ENCODE peak calls at places on chromosomes 4 and X, in six cellular contexts. A is keratinocyte, X is uterus, V is ovary, N is thoracic aorta, L is left lung. Y is an unnamed sample. For H3K27me3, the result is how much of the 10 kb centered on the place peaks cover.

GRCh38 chr4:170193496-170193895 is 103.7 kb upstream of the AADAT start:
- DNase-seq in A (peak), L (no peak), V (no peak), N (no peak), X (no peak), Y (no peak)

GRCh38 chr4:89528525-89529133 is 221.0 kb upstream of the GPRIN3 start:
- DNase-seq in L (no peak), A (no peak), N (no peak), X (no peak), V (no peak), Y (no peak)

GRCh38 chrX:4622768-4623167 is 909.3 kb upstream of the PRKX start:
- DNase-seq in V (no peak), X (no peak), N (no peak), A (no peak), L (no peak), Y (no peak)

GRCh38 chrX:109911046-109911445 is 91.9 kb upstream of the TMEM164 start:
- DNase-seq in A (no peak), X (no peak), N (no peak), L (no peak), V (no peak), Y (no peak)

GRCh38 chr4:182644326-182645050 is 272.7 kb downstream of the DCTD start:
- DNase-seq in N (no peak), V (no peak), A (no peak), X (no peak), L (no peak), Y (no peak)

GRCh38 chr4:187460016-187460415 is 535.6 kb upstream of the ZFP42 start:
- DNase-seq in X (no peak), A (no peak), L (no peak), N (no peak), V (no peak), Y (no peak)

GRCh38 chrX:107449490-107450175 is at the start of gene FRMPD3:
- DNase-seq in L (no peak), V (no peak), X (no peak), N (no peak), A (no peak), Y (no peak)

GRCh38 chr4:111883557-111883999 is 261.7 kb upstream of the FAM241A start:
- DNase-seq in A (no peak), X (no peak), L (no peak), N (no peak), V (no peak), Y (no peak)

GRCh38 chrX:138723301-138723700 is 11.8 kb upstream of the FGF13 start:
- DNase-seq in X (no peak), L (no peak), A (no peak), N (no peak), V (no peak), Y (no peak)

GRCh38 chrX:40418413-40419195 is 162.2 kb upstream of the ATP6AP2 start:
- DNase-seq in N (no peak), A (no peak), V (no peak), X (no peak), L (no peak), Y (no peak)

GRCh38 chr4:140103676-140104075 is 50.3 kb downstream of the MAML3 start:
- DNase-seq in X (no peak), L (no peak), V (no peak), N (no peak), A (no peak), Y (peak)

GRCh38 chr4:123547167-123547817 is 150.7 kb downstream of the SPRY1 start:
- DNase-seq in X (no peak), A (no peak), N (no peak), L (peak), V (no peak), Y (no peak)

GRCh38 chrX:104913348-104913747 is 307.1 kb downstream of the TEX13A start:
- DNase-seq in X (no peak), V (no peak), A (no peak), N (no peak), L (no peak), Y (no peak)

GRCh38 chrX:131792356-131792749 is 230.7 kb upstream of the STK26 start:
- DNase-seq in N (no peak), A (peak), V (peak), L (peak), X (peak), Y (peak)

GRCh38 chr4:146335763-146336412 is 121.5 kb downstream of the REELD1 start:
- DNase-seq in L (no peak), A (no peak), X (no peak), N (no peak), V (no peak), Y (no peak)

GRCh38 chrX:49186125-49187027 is at the start of gene PRICKLE3:
- DNase-seq in A (no peak), V (peak), N (no peak), L (peak), X (peak), Y (peak)

GRCh38 chr4:123749408-123749807 is 352.8 kb downstream of the SPRY1 start:
- DNase-seq in X (no peak), A (no peak), N (no peak), V (no peak), L (no peak), Y (peak)

GRCh38 chr4:151166662-151167061 is 67.2 kb downstream of the RPS3A start:
- DNase-seq in X (no peak), A (no peak), V (no peak), L (no peak), N (no peak), Y (no peak)

GRCh38 chrX:44010626-44011025 is 37.4 kb upstream of the NDP start:
- DNase-seq in A (no peak), X (no peak), L (no peak), N (no peak), V (no peak), Y (no peak)

GRCh38 chr4:14308229-14308651 is 680.7 kb upstream of the BOD1L1 start:
- DNase-seq in V (no peak), A (peak), N (no peak), X (no peak), L (no peak), Y (peak)

GRCh38 chrX:129403974-129404669 is 119.2 kb downstream of the SMARCA1 start:
- DNase-seq in A (no peak), L (no peak), N (no peak), V (no peak), X (no peak), Y (no peak)

GRCh38 chr4:82850684-82851083 is 40.3 kb downstream of the SEC31A start:
- DNase-seq in L (no peak), V (no peak), N (no peak), A (no peak), X (no peak), Y (no peak)

GRCh38 chr4:82852751-82853053 is 38.3 kb downstream of the SEC31A start:
- DNase-seq in N (no peak), L (no peak), A (no peak), X (no peak), V (no peak), Y (no peak)

GRCh38 chr4:82851318-82851717 is 39.6 kb downstream of the SEC31A start:
- DNase-seq in V (no peak), A (no peak), N (no peak), L (no peak), X (no peak), Y (no peak)

GRCh38 chr4:82848706-82849105 is 42.2 kb downstream of the SEC31A start:
- DNase-seq in X (no peak), A (peak), N (no peak), V (no peak), L (no peak), Y (no peak)

DNA sequence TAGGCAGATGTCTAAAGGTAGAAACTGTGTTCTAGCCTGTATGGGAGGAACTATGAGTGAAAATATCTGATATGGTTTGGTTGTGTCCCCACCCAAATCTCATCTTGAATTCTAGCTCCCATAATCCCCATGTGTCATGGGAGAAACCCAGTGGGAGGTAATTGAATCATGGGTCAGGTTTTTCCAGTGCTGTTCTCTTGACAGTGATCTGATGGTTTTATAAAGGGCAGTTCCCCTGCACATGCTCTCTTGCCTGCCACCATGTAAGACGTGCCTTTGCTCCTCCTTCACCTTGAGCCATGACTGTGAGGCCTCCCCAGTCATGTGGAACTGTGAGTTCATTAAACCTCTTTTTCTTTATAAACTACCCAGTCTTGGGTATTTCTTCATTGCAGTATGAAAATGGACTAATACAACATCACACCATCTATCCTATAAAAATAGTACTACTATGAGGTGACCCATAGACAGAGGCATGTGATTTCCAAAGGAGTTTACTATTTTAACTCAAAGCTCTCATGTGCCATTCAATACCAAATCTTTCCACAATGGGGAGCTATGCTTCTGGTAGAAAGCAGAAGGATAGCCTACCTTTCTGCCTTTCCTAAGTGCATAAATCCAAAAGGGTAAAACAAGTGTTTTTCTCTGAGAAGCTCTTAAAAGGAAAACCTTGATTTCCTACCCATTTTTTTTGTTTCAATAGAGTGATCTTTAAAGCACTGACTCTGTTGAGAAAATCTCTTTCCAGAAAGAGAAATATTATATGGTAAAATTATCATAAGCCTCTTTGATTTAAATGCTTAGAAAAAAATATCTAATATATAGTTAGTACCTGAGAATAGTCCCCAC is 38.8 kb downstream of the SEC31A start:
- DNase-seq in V (no peak), A (no peak), N (no peak), X (no peak), L (no peak), Y (no peak)
- TF ChIP-seq CTCF in V (no peak), A (peak), N (peak), X (no peak), L (no peak), Y (peak)

DNA sequence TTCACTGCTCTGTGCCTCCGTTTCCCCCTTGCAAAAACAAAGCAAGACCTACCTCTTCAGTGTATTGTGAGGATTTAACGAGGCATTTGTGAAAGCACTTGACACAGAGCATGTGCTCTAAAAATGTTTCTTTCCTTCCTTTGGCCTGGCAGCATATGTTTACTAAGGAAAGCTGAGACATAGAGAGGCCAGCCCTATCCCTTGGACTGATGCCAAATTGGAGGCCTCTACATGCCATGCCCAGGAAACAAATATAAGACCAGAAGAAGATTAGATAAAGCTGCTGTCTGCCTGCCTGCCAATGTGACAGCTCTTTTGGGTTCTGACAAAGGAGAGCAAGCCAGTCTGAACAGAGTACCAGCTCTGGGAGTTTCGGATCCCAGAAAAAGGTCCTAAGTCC is 25.6 kb downstream of the OTUD6A start:
- DNase-seq in N (no peak), V (no peak), A (no peak), X (no peak), L (no peak), Y (peak)
- H3K27me3 ChIP-seq in N (under half), V (under half), A (under half), X (under half), L (under half), Y (under half)

DNA sequence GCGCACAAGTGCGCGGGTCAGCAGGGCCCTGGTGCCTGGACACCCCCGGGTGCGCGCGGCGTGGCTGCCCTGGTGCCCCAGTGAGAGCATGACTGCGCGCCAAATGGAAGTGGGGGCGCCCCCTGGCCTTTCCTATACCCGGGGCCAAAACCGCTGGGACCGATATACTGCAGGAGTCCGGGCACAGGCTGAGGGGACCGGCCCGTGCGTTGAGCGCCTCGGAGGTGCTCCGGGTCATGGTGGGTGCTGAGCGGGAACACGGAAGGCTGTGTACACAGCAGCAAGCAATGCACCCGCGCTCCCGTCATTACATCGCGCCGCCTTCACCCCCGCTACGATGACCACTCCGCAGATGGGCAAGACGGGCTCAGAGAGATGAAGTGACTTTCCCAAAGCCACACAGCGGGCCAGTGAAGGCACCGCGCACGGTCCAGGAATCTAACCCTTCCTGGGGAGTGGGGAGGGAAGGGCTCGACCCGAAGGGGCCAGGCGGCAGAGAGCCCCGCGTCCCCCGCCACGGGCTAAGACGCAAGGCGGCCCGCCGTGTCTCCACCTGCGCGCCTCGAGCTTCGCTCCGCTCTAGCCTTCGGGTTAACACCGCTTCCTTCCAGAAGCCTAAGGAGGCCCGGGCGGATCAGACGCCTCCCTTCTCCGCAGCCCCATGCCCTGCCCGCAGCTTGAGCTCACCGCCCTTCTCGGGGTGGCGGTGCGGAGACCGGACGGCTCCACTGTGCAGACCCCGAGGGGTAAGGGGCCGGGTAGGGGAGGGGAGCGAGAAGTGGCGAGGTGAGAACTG is 11.3 kb downstream of the HMX1 start:
- DNase-seq in V (no peak), A (no peak), X (no peak), N (no peak), L (no peak), Y (no peak)
- H3K4me3 ChIP-seq in V (no peak), A (no peak), X (no peak), N (no peak), L (no peak), Y (no peak)

GRCh38 chr4:31674313-31674947 is 954.3 kb downstream of the PCDH7 start:
- DNase-seq in X (no peak), N (no peak), V (no peak), A (no peak), L (no peak), Y (no peak)
- TF ChIP-seq CTCF in X (no peak), N (peak), V (no peak), A (peak), L (peak), Y (peak)

DNA sequence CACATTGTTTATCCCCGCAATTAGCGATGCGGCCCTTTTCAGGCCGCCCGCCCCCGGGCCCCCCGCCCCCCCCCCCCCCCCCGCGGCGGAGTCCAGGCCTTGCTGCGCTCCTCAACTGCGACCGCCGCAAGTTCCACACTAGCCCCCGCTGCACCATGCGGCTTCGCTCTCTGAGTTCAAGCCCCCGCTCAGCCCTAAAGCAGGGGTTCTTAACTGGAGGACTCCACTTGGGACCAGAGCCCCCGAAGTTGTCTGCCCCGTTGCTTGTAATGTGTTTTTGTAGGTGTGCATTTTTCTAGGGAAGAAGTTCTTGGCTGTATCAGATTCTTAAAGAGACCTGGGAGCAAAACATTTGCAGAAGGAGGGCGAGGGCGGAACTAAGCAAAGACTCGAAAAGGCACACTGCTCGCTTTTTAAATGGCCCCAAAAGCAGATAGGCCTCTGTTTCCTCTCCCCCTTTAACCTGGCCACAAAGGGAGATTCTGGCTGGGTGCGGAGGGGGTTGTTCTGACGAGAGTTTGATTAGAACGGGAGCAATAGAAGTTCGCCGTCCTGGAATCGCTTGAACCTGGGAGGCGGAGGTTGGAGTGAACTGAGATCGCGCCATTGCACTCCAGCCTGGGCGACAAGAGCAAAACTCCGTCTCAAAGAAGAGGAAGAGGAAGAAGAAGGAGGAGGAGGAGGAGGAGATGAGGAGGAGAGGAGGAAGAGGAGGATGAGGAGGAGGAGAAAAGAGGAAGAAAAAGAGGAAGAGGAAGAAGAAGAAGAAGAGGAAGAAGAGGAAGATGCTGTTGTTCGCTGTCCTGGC is 2.3 kb upstream of the MSX1 start:
- DNase-seq in L (peak), X (no peak), A (no peak), V (no peak), N (no peak), Y (no peak)
- H3K27me3 ChIP-seq in L (half or more), X (under half), A (half or more), V (under half), N (under half), Y (under half)

GRCh38 chrX:72309297-72310071 is 3.8 kb upstream of the CITED1 start:
- DNase-seq in V (no peak), X (no peak), N (no peak), A (no peak), L (no peak), Y (no peak)

GRCh38 chrX:72308566-72309296 is 3.0 kb upstream of the CITED1 start:
- DNase-seq in V (peak), N (no peak), L (peak), X (peak), A (no peak), Y (peak)

GRCh38 chrX:72306851-72307645 is 1.3 kb upstream of the CITED1 start:
- DNase-seq in N (peak), L (peak), X (peak), V (peak), A (no peak), Y (peak)

GRCh38 chrX:72307646-72308051 is 1.9 kb upstream of the CITED1 start:
- DNase-seq in V (no peak), N (no peak), L (no peak), A (no peak), X (no peak), Y (no peak)

GRCh38 chrX:72308209-72308565 is 2.5 kb upstream of the CITED1 start:
- DNase-seq in L (no peak), A (no peak), N (no peak), V (no peak), X (no peak), Y (no peak)
- H3K4me3 ChIP-seq in L (no peak), A (peak), N (peak), V (no peak), X (no peak), Y (no peak)

GRCh38 chrX:13252726-13253125 is 67.1 kb downstream of the ATXN3L start:
- DNase-seq in N (no peak), L (no peak), A (no peak), V (no peak), X (no peak), Y (no peak)

GRCh38 chrX:13256562-13256961 is 63.3 kb downstream of the ATXN3L start:
- DNase-seq in A (no peak), L (no peak), X (no peak), N (no peak), V (no peak), Y (no peak)

GRCh38 chrX:13253223-13253622 is 66.6 kb downstream of the ATXN3L start:
- DNase-seq in N (no peak), V (no peak), L (no peak), X (no peak), A (no peak), Y (no peak)

GRCh38 chrX:13254870-13255269 is 65.0 kb downstream of the ATXN3L start:
- DNase-seq in N (no peak), A (no peak), X (no peak), L (no peak), V (no peak), Y (no peak)

DNA sequence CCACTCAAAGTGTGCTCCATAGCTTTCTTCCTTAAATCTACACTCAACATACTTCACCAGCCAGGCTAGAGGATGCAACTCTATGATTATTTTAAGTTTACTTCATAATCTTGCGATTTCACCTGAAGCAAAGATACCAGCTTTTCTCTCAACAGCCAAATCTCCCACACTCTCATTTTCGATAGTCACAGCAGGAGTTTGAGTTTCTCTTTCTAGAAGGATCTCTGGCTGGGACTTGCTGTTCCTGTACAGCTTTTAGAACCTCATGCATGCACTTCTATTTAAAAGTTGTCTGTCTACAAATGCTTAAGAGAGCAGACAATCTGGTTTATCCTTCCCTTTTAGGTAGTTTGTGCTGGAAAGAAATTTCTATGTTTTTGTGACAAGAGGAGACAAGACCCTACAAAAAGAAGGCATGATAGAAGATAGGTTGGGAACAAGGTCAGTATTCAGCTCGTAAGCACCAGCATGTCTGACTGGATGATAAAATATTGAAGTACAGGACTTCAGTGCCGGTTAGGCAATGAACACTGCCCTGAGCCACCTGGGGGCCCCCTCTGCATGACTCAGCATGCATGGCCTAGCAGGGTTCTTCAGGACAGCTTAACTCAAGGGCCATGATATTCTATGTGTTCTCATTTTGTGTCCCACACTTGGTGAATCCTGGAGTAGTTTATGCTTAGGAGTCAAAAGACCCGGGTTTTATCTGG is 65.6 kb downstream of the ATXN3L start:
- DNase-seq in N (no peak), X (peak), L (peak), V (no peak), A (no peak), Y (no peak)
- TF ChIP-seq CTCF in N (no peak), X (no peak), L (no peak), V (no peak), A (no peak), Y (no peak)

GRCh38 chr4:156913234-156913633 is 58.4 kb downstream of the PDGFC start:
- DNase-seq in N (no peak), V (no peak), L (no peak), A (no peak), X (no peak), Y (no peak)

GRCh38 chr4:156915216-156915615 is 56.4 kb downstream of the PDGFC start:
- DNase-seq in N (no peak), X (no peak), A (no peak), L (no peak), V (no peak), Y (no peak)
- H3K27me3 ChIP-seq in N (under half), X (under half), A (under half), L (under half), V (under half), Y (under half)